ENCODE peak calls at places on chromosomes 11 and 22, in ten cellular contexts. One of them, this sample, is unnamed. For H3K4me1, the result is how much of the 10 kb centered on the place peaks cover.

GRCh38 chr11:110428956-110429613 is 663 bp upstream of the FDX1 start:
- ATAC-seq in HepG2: no peak
- ATAC-seq in lower lobe of right lung: no peak
- ATAC-seq in lung: no peak
- ATAC-seq in upper lobe of left lung: no peak
- ATAC-seq in A549: no peak
- ATAC-seq in heart right ventricle: no peak
- ATAC-seq in RWPE2: no peak
- ATAC-seq in right cardiac atrium: no peak
- ATAC-seq in left lung: no peak
- ATAC-seq in this sample: no peak

GRCh38 chr11:1564535-1565172 is 7.4 kb downstream of the DUSP8 start:
- ATAC-seq in HepG2: no peak
- ATAC-seq in lung: no peak
- ATAC-seq in upper lobe of left lung: peak
- ATAC-seq in RWPE2: no peak
- ATAC-seq in heart right ventricle: peak
- ATAC-seq in A549: no peak
- ATAC-seq in lower lobe of right lung: no peak
- ATAC-seq in left lung: peak
- ATAC-seq in right cardiac atrium: peak
- ATAC-seq in this sample: peak

GRCh38 chr22:33481550-33481949 is 423.4 kb upstream of the SYN3 start:
- ATAC-seq in lower lobe of right lung: no peak
- ATAC-seq in HepG2: no peak
- ATAC-seq in A549: no peak
- ATAC-seq in right cardiac atrium: no peak
- ATAC-seq in RWPE2: no peak
- ATAC-seq in upper lobe of left lung: no peak
- ATAC-seq in lung: no peak
- ATAC-seq in heart right ventricle: no peak
- ATAC-seq in left lung: no peak
- ATAC-seq in this sample: no peak

GRCh38 chr11:73398132-73398526 is 21.9 kb downstream of the RELT start:
- ATAC-seq in right cardiac atrium: no peak
- ATAC-seq in left lung: no peak
- ATAC-seq in lower lobe of right lung: no peak
- ATAC-seq in RWPE2: no peak
- ATAC-seq in heart right ventricle: no peak
- ATAC-seq in upper lobe of left lung: no peak
- ATAC-seq in A549: no peak
- ATAC-seq in HepG2: no peak
- ATAC-seq in lung: no peak
- ATAC-seq in this sample: no peak

GRCh38 chr22:33271390-33272161 is 213.4 kb upstream of the SYN3 start:
- ATAC-seq in left lung: peak
- ATAC-seq in RWPE2: no peak
- ATAC-seq in right cardiac atrium: peak
- ATAC-seq in lower lobe of right lung: no peak
- ATAC-seq in lung: no peak
- ATAC-seq in A549: no peak
- ATAC-seq in heart right ventricle: peak
- ATAC-seq in upper lobe of left lung: no peak
- ATAC-seq in HepG2: peak
- ATAC-seq in this sample: no peak

GRCh38 chr22:35634015-35634414 is 14.2 kb upstream of the APOL6 start:
- ATAC-seq in upper lobe of left lung: no peak
- ATAC-seq in lower lobe of right lung: no peak
- ATAC-seq in right cardiac atrium: no peak
- ATAC-seq in A549: no peak
- ATAC-seq in heart right ventricle: no peak
- ATAC-seq in lung: no peak
- ATAC-seq in HepG2: no peak
- ATAC-seq in left lung: no peak
- ATAC-seq in RWPE2: no peak
- ATAC-seq in this sample: no peak

GRCh38 chr11:10900686-10901415 is 43.0 kb upstream of the ZBED5 start:
- ATAC-seq in RWPE2: peak
- ATAC-seq in A549: peak
- ATAC-seq in left lung: peak
- ATAC-seq in right cardiac atrium: no peak
- ATAC-seq in lower lobe of right lung: no peak
- ATAC-seq in lung: no peak
- ATAC-seq in heart right ventricle: no peak
- ATAC-seq in HepG2: no peak
- ATAC-seq in upper lobe of left lung: no peak
- ATAC-seq in this sample: no peak

GRCh38 chr11:69575296-69576068 is 65.5 kb upstream of the CCND1 start:
- ATAC-seq in A549: no peak
- ATAC-seq in left lung: no peak
- ATAC-seq in heart right ventricle: no peak
- ATAC-seq in upper lobe of left lung: no peak
- ATAC-seq in RWPE2: no peak
- ATAC-seq in lower lobe of right lung: no peak
- ATAC-seq in lung: no peak
- ATAC-seq in HepG2: peak
- ATAC-seq in right cardiac atrium: no peak
- ATAC-seq in this sample: no peak

GRCh38 chr22:29269731-29270474 is 1.8 kb downstream of the EWSR1 start:
- ATAC-seq in HepG2: no peak
- ATAC-seq in right cardiac atrium: no peak
- ATAC-seq in upper lobe of left lung: no peak
- ATAC-seq in lung: no peak
- ATAC-seq in heart right ventricle: no peak
- ATAC-seq in lower lobe of right lung: no peak
- ATAC-seq in RWPE2: no peak
- ATAC-seq in A549: no peak
- ATAC-seq in left lung: peak
- ATAC-seq in this sample: no peak
- H3K4me1 ChIP-seq in HepG2: half or more
- H3K4me1 ChIP-seq in right cardiac atrium: under half
- H3K4me1 ChIP-seq in upper lobe of left lung: half or more
- H3K4me1 ChIP-seq in lung: under half
- H3K4me1 ChIP-seq in heart right ventricle: half or more
- H3K4me1 ChIP-seq in lower lobe of right lung: half or more
- H3K4me1 ChIP-seq in RWPE2: under half
- H3K4me1 ChIP-seq in A549: under half
- H3K4me1 ChIP-seq in left lung: under half
- H3K4me1 ChIP-seq in this sample: under half

GRCh38 chr11:65578667-65579066 is 2.8 kb downstream of the EHBP1L1 start:
- ATAC-seq in upper lobe of left lung: no peak
- ATAC-seq in RWPE2: no peak
- ATAC-seq in heart right ventricle: no peak
- ATAC-seq in A549: no peak
- ATAC-seq in lower lobe of right lung: no peak
- ATAC-seq in left lung: no peak
- ATAC-seq in HepG2: no peak
- ATAC-seq in right cardiac atrium: no peak
- ATAC-seq in lung: no peak
- ATAC-seq in this sample: no peak
- H3K4me1 ChIP-seq in upper lobe of left lung: under half
- H3K4me1 ChIP-seq in RWPE2: under half
- H3K4me1 ChIP-seq in heart right ventricle: under half
- H3K4me1 ChIP-seq in A549: under half
- H3K4me1 ChIP-seq in lower lobe of right lung: under half
- H3K4me1 ChIP-seq in left lung: under half
- H3K4me1 ChIP-seq in HepG2: under half
- H3K4me1 ChIP-seq in right cardiac atrium: under half
- H3K4me1 ChIP-seq in lung: under half
- H3K4me1 ChIP-seq in this sample: under half

DNA sequence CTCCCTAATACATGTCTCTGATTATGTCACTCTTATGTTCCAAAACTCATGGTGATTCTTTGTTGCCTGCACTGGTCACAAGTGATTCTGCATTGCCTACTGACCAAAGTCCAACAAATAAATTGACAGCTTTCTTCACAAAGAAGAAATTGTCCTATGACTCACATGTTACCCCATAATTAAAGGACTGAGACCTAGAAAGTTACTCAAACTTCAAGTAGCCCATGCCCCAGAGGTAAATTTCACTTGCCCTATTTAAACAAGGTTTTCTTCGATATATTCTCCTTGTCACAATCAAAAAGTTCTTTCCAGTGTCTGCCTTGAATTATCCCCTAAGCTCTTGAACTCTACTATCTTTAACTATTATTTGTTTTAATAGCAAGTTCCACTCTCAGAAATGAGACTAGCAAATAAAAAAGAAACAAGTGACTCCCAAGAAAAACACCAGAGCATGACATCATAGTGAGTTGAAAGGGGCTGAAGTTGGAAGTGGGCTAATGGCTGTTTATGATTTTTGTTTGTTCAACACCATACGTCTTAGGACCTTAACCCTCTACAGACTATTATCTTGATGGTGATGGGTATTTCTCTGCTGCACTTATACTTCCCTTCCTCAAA is 94.5 kb upstream of the BLID start:
- ATAC-seq in left lung: no peak
- ATAC-seq in lung: peak
- ATAC-seq in right cardiac atrium: peak
- ATAC-seq in HepG2: no peak
- ATAC-seq in RWPE2: no peak
- ATAC-seq in lower lobe of right lung: no peak
- ATAC-seq in A549: peak
- ATAC-seq in upper lobe of left lung: peak
- ATAC-seq in heart right ventricle: peak
- ATAC-seq in this sample: peak
- H3K4me1 ChIP-seq in left lung: under half
- H3K4me1 ChIP-seq in lung: under half
- H3K4me1 ChIP-seq in right cardiac atrium: under half
- H3K4me1 ChIP-seq in HepG2: under half
- H3K4me1 ChIP-seq in RWPE2: under half
- H3K4me1 ChIP-seq in lower lobe of right lung: under half
- H3K4me1 ChIP-seq in A549: under half
- H3K4me1 ChIP-seq in upper lobe of left lung: under half
- H3K4me1 ChIP-seq in heart right ventricle: under half
- H3K4me1 ChIP-seq in this sample: under half

GRCh38 chr11:133508448-133508847 is 23.9 kb downstream of the OPCML start:
- ATAC-seq in A549: no peak
- ATAC-seq in HepG2: no peak
- ATAC-seq in RWPE2: no peak
- ATAC-seq in left lung: no peak
- ATAC-seq in heart right ventricle: peak
- ATAC-seq in lung: no peak
- ATAC-seq in upper lobe of left lung: peak
- ATAC-seq in lower lobe of right lung: no peak
- ATAC-seq in right cardiac atrium: peak
- ATAC-seq in this sample: no peak
- H3K4me1 ChIP-seq in A549: under half
- H3K4me1 ChIP-seq in HepG2: under half
- H3K4me1 ChIP-seq in RWPE2: under half
- H3K4me1 ChIP-seq in left lung: under half
- H3K4me1 ChIP-seq in heart right ventricle: under half
- H3K4me1 ChIP-seq in lung: under half
- H3K4me1 ChIP-seq in upper lobe of left lung: under half
- H3K4me1 ChIP-seq in lower lobe of right lung: under half
- H3K4me1 ChIP-seq in right cardiac atrium: under half
- H3K4me1 ChIP-seq in this sample: under half

GRCh38 chr22:30247561-30247960 is 1.0 kb upstream of the LIF start:
- ATAC-seq in A549: no peak
- ATAC-seq in HepG2: no peak
- ATAC-seq in lower lobe of right lung: no peak
- ATAC-seq in heart right ventricle: no peak
- ATAC-seq in RWPE2: no peak
- ATAC-seq in upper lobe of left lung: no peak
- ATAC-seq in left lung: no peak
- ATAC-seq in lung: no peak
- ATAC-seq in right cardiac atrium: no peak
- ATAC-seq in this sample: no peak
- H3K4me1 ChIP-seq in A549: half or more
- H3K4me1 ChIP-seq in HepG2: half or more
- H3K4me1 ChIP-seq in lower lobe of right lung: under half
- H3K4me1 ChIP-seq in heart right ventricle: under half
- H3K4me1 ChIP-seq in RWPE2: under half
- H3K4me1 ChIP-seq in upper lobe of left lung: under half
- H3K4me1 ChIP-seq in left lung: under half
- H3K4me1 ChIP-seq in lung: under half
- H3K4me1 ChIP-seq in right cardiac atrium: under half
- H3K4me1 ChIP-seq in this sample: under half

This sample was measured in gastroesophageal sphincter.